ENCODE peak calls at places on chromosome 9, in eight cellular contexts. M, O, G, H, T, F, L and I are unnamed samples.
A peak's percentile ranks its signal among the peaks of the same experiment; 100 is the strongest.

GRCh38 chr9:136623016-136623848 is 39.5 kb upstream of the EGFL7 start:
- DNase-seq in M (no peak), O (no peak), G (no peak), H (no peak), T (no peak), F (no peak), L (no peak), I (no peak)

GRCh38 chr9:23826120-23826629 is at the start of gene ELAVL2:
- DNase-seq in M (no peak), O (peak; percentile 68), G (no peak), H (peak; percentile 99), T (peak; percentile 23), F (peak; percentile 44), L (no peak), I (peak; percentile 90)

GRCh38 chr9:98545041-98545440 is 163.7 kb downstream of the GABBR2 start:
- DNase-seq in M (no peak), O (no peak), G (no peak), H (no peak), T (no peak), F (no peak), L (no peak), I (no peak)

GRCh38 chr9:133389025-133389557 is 12.9 kb downstream of the STKLD1 start:
- DNase-seq in M (no peak), O (no peak), G (no peak), H (no peak), T (no peak), F (no peak), L (no peak), I (no peak)

GRCh38 chr9:3916984-3917383 is 382.9 kb downstream of the GLIS3 start:
- DNase-seq in M (no peak), O (no peak), G (peak; percentile 30), H (no peak), T (no peak), F (no peak), L (no peak), I (no peak)

GRCh38 chr9:34536685-34537084 is 13.9 kb upstream of the ENHO start:
- DNase-seq in M (no peak), O (no peak), G (no peak), H (no peak), T (no peak), F (no peak), L (no peak), I (no peak)

GRCh38 chr9:95116820-95117204 is 200.7 kb downstream of the FANCC start:
- DNase-seq in M (no peak), O (no peak), G (no peak), H (no peak), T (no peak), F (no peak), L (no peak), I (no peak)

GRCh38 chr9:33884856-33885701 is 68.1 kb downstream of the UBE2R2 start:
- DNase-seq in M (no peak), O (no peak), G (peak; percentile 54), H (no peak), T (no peak), F (no peak), L (no peak), I (no peak)

GRCh38 chr9:136665704-136666363 is 3.1 kb downstream of the EGFL7 start:
- DNase-seq in M (no peak), O (no peak), G (no peak), H (no peak), T (peak; percentile 69), F (no peak), L (no peak), I (no peak)

GRCh38 chr9:33163433-33164137 is 3.6 kb downstream of the B4GALT1 start:
- DNase-seq in M (no peak), O (no peak), G (no peak), H (no peak), T (no peak), F (no peak), L (no peak), I (no peak)

GRCh38 chr9:221989-222776 is 7.5 kb downstream of the DOCK8 start:
- DNase-seq in M (no peak), O (no peak), G (no peak), H (no peak), T (no peak), F (no peak), L (peak; percentile 48), I (no peak)

GRCh38 chr9:114343471-114344187 is 14.0 kb downstream of the ORM2 start:
- DNase-seq in M (no peak), O (no peak), G (no peak), H (no peak), T (no peak), F (no peak), L (no peak), I (no peak)

GRCh38 chr9:7938092-7938491 is 138.5 kb upstream of the DMAC1 start:
- DNase-seq in M (no peak), O (no peak), G (no peak), H (no peak), T (no peak), F (no peak), L (no peak), I (no peak)

GRCh38 chr9:4099961-4100360 is 199.9 kb downstream of the GLIS3 start:
- DNase-seq in M (no peak), O (no peak), G (no peak), H (no peak), T (no peak), F (no peak), L (no peak), I (no peak)

GRCh38 chr9:89223398-89223977 is 44.9 kb upstream of the SHC3 start:
- DNase-seq in M (no peak), O (no peak), G (no peak), H (no peak), T (no peak), F (no peak), L (no peak), I (no peak)

GRCh38 chr9:136623849-136624183 is 38.9 kb upstream of the EGFL7 start:
- DNase-seq in M (no peak), O (no peak), G (no peak), H (no peak), T (no peak), F (no peak), L (no peak), I (no peak)

GRCh38 chr9:81724242-81724889 is 35.0 kb upstream of the TLE1 start:
- DNase-seq in M (no peak), O (no peak), G (peak; percentile 35), H (no peak), T (no peak), F (no peak), L (no peak), I (no peak)

GRCh38 chr9:89038354-89039091 is 47.3 kb downstream of the S1PR3 start:
- DNase-seq in M (no peak), O (no peak), G (no peak), H (no peak), T (no peak), F (no peak), L (no peak), I (peak; percentile 71)

GRCh38 chr9:88458716-88459115 is 70.5 kb downstream of the SPIN1 start:
- DNase-seq in M (no peak), O (no peak), G (no peak), H (no peak), T (no peak), F (no peak), L (no peak), I (no peak)